ENCODE peak calls at places on chromosomes 16 and 17, in eight cellular contexts. One of them, this sample, is unnamed.

GRCh38 chr16:10228779-10229178 is 46.6 kb upstream of the GRIN2A start:
- DNase-seq in fibroblast of pulmonary artery: no peak
- DNase-seq in IMR-90: no peak
- DNase-seq in HFFc6: no peak
- DNase-seq in psoas muscle: no peak
- DNase-seq in endothelial cell: no peak
- DNase-seq in stomach: no peak
- DNase-seq in fibroblast of lung: no peak
- DNase-seq in this sample: no peak

GRCh38 chr17:73419051-73419450 is 107.2 kb upstream of the CDC42EP4 start:
- DNase-seq in fibroblast of pulmonary artery: no peak
- DNase-seq in IMR-90: no peak
- DNase-seq in HFFc6: no peak
- DNase-seq in psoas muscle: no peak
- DNase-seq in endothelial cell: no peak
- DNase-seq in stomach: no peak
- DNase-seq in fibroblast of lung: no peak
- DNase-seq in this sample: no peak

GRCh38 chr16:29678691-29679267 is at the start of gene QPRT:
- DNase-seq in fibroblast of pulmonary artery: peak
- DNase-seq in IMR-90: peak
- DNase-seq in HFFc6: no peak
- DNase-seq in psoas muscle: no peak
- DNase-seq in endothelial cell: peak
- DNase-seq in stomach: no peak
- DNase-seq in fibroblast of lung: peak
- DNase-seq in this sample: peak

GRCh38 chr16:57566436-57566835 is 24.0 kb downstream of the ADGRG5 start:
- DNase-seq in fibroblast of pulmonary artery: no peak
- DNase-seq in IMR-90: no peak
- DNase-seq in HFFc6: no peak
- DNase-seq in psoas muscle: no peak
- DNase-seq in endothelial cell: no peak
- DNase-seq in stomach: no peak
- DNase-seq in fibroblast of lung: no peak
- DNase-seq in this sample: no peak

GRCh38 chr17:50356418-50356817 is 10.5 kb downstream of the XYLT2 start:
- DNase-seq in fibroblast of pulmonary artery: no peak
- DNase-seq in IMR-90: no peak
- DNase-seq in HFFc6: no peak
- DNase-seq in psoas muscle: no peak
- DNase-seq in endothelial cell: no peak
- DNase-seq in stomach: peak
- DNase-seq in fibroblast of lung: no peak
- DNase-seq in this sample: no peak

GRCh38 chr16:81405702-81406113 is 38.9 kb upstream of the CMIP start:
- DNase-seq in fibroblast of pulmonary artery: peak
- DNase-seq in IMR-90: peak
- DNase-seq in HFFc6: peak
- DNase-seq in psoas muscle: no peak
- DNase-seq in endothelial cell: no peak
- DNase-seq in stomach: peak
- DNase-seq in fibroblast of lung: peak
- DNase-seq in this sample: peak

GRCh38 chr17:63827002-63827800 is at the start of the genes FTSJ3 and PSMC5:
- DNase-seq in fibroblast of pulmonary artery: peak
- DNase-seq in IMR-90: peak
- DNase-seq in HFFc6: peak
- DNase-seq in psoas muscle: peak
- DNase-seq in endothelial cell: peak
- DNase-seq in stomach: peak
- DNase-seq in fibroblast of lung: peak
- DNase-seq in this sample: peak

GRCh38 chr17:79747508-79748295 is 17.0 kb downstream of the ENPP7 start:
- DNase-seq in fibroblast of pulmonary artery: no peak
- DNase-seq in IMR-90: no peak
- DNase-seq in HFFc6: no peak
- DNase-seq in psoas muscle: no peak
- DNase-seq in endothelial cell: no peak
- DNase-seq in stomach: no peak
- DNase-seq in fibroblast of lung: no peak
- DNase-seq in this sample: no peak

GRCh38 chr17:8629371-8630226 is 926 bp downstream of the MYH10 start:
- DNase-seq in fibroblast of pulmonary artery: peak
- DNase-seq in IMR-90: no peak
- DNase-seq in HFFc6: no peak
- DNase-seq in psoas muscle: peak
- DNase-seq in endothelial cell: peak
- DNase-seq in stomach: no peak
- DNase-seq in fibroblast of lung: peak
- DNase-seq in this sample: peak

GRCh38 chr16:86364653-86365380 is 145.5 kb upstream of the FOXF1 start:
- DNase-seq in fibroblast of pulmonary artery: no peak
- DNase-seq in IMR-90: no peak
- DNase-seq in HFFc6: no peak
- DNase-seq in psoas muscle: no peak
- DNase-seq in endothelial cell: no peak
- DNase-seq in stomach: no peak
- DNase-seq in fibroblast of lung: no peak
- DNase-seq in this sample: no peak

GRCh38 chr17:58577696-58578095 is 63.3 kb upstream of the MTMR4 start:
- DNase-seq in fibroblast of pulmonary artery: peak
- DNase-seq in IMR-90: peak
- DNase-seq in HFFc6: no peak
- DNase-seq in psoas muscle: peak
- DNase-seq in endothelial cell: peak
- DNase-seq in stomach: peak
- DNase-seq in fibroblast of lung: peak
- DNase-seq in this sample: peak

GRCh38 chr17:34409352-34409751 is 46.3 kb upstream of the CCL1 start:
- DNase-seq in fibroblast of pulmonary artery: no peak
- DNase-seq in IMR-90: no peak
- DNase-seq in HFFc6: no peak
- DNase-seq in psoas muscle: no peak
- DNase-seq in endothelial cell: no peak
- DNase-seq in stomach: no peak
- DNase-seq in fibroblast of lung: no peak
- DNase-seq in this sample: no peak

GRCh38 chr16:84841787-84842300 is 22.1 kb downstream of the CRISPLD2 start:
- DNase-seq in fibroblast of pulmonary artery: no peak
- DNase-seq in IMR-90: no peak
- DNase-seq in HFFc6: no peak
- DNase-seq in psoas muscle: peak
- DNase-seq in endothelial cell: no peak
- DNase-seq in stomach: peak
- DNase-seq in fibroblast of lung: no peak
- DNase-seq in this sample: peak

GRCh38 chr17:32016231-32016630 is 9.0 kb downstream of the LRRC37B start:
- DNase-seq in fibroblast of pulmonary artery: no peak
- DNase-seq in IMR-90: no peak
- DNase-seq in HFFc6: no peak
- DNase-seq in psoas muscle: no peak
- DNase-seq in endothelial cell: no peak
- DNase-seq in stomach: no peak
- DNase-seq in fibroblast of lung: no peak
- DNase-seq in this sample: no peak

GRCh38 chr16:22671301-22672076 is 142.5 kb upstream of the HS3ST2 start:
- DNase-seq in fibroblast of pulmonary artery: no peak
- DNase-seq in IMR-90: peak
- DNase-seq in HFFc6: peak
- DNase-seq in psoas muscle: no peak
- DNase-seq in endothelial cell: no peak
- DNase-seq in stomach: no peak
- DNase-seq in fibroblast of lung: peak
- DNase-seq in this sample: no peak

GRCh38 chr17:10205549-10206185 is 7.3 kb upstream of the GAS7 start:
- DNase-seq in fibroblast of pulmonary artery: no peak
- DNase-seq in IMR-90: no peak
- DNase-seq in HFFc6: no peak
- DNase-seq in psoas muscle: no peak
- DNase-seq in endothelial cell: no peak
- DNase-seq in stomach: no peak
- DNase-seq in fibroblast of lung: no peak
- DNase-seq in this sample: no peak

GRCh38 chr17:42017866-42018200 is 594 bp upstream of the DNAJC7 start:
- DNase-seq in fibroblast of pulmonary artery: no peak
- DNase-seq in IMR-90: no peak
- DNase-seq in HFFc6: no peak
- DNase-seq in psoas muscle: no peak
- DNase-seq in endothelial cell: no peak
- DNase-seq in stomach: no peak
- DNase-seq in fibroblast of lung: no peak
- DNase-seq in this sample: peak

GRCh38 chr17:19301274-19301946 is 61.1 kb downstream of the B9D1 start:
- DNase-seq in fibroblast of pulmonary artery: no peak
- DNase-seq in IMR-90: no peak
- DNase-seq in HFFc6: no peak
- DNase-seq in psoas muscle: no peak
- DNase-seq in endothelial cell: no peak
- DNase-seq in stomach: no peak
- DNase-seq in fibroblast of lung: no peak
- DNase-seq in this sample: no peak

GRCh38 chr17:33053641-33054040 is 62.0 kb downstream of the SPACA3 start:
- DNase-seq in fibroblast of pulmonary artery: no peak
- DNase-seq in IMR-90: no peak
- DNase-seq in HFFc6: no peak
- DNase-seq in psoas muscle: no peak
- DNase-seq in endothelial cell: no peak
- DNase-seq in stomach: no peak
- DNase-seq in fibroblast of lung: no peak
- DNase-seq in this sample: no peak

GRCh38 chr17:2909853-2910234 is 113.6 kb downstream of the RAP1GAP2 start:
- DNase-seq in fibroblast of pulmonary artery: no peak
- DNase-seq in IMR-90: no peak
- DNase-seq in HFFc6: no peak
- DNase-seq in psoas muscle: no peak
- DNase-seq in endothelial cell: no peak
- DNase-seq in stomach: no peak
- DNase-seq in fibroblast of lung: no peak
- DNase-seq in this sample: no peak

GRCh38 chr16:75496546-75496945 is 1.3 kb upstream of the CHST6 start:
- DNase-seq in fibroblast of pulmonary artery: no peak
- DNase-seq in IMR-90: no peak
- DNase-seq in HFFc6: no peak
- DNase-seq in psoas muscle: no peak
- DNase-seq in endothelial cell: no peak
- DNase-seq in stomach: no peak
- DNase-seq in fibroblast of lung: no peak
- DNase-seq in this sample: no peak

GRCh38 chr16:51710186-51710585 is 559.1 kb upstream of the SALL1 start:
- DNase-seq in fibroblast of pulmonary artery: no peak
- DNase-seq in IMR-90: no peak
- DNase-seq in HFFc6: no peak
- DNase-seq in psoas muscle: no peak
- DNase-seq in endothelial cell: no peak
- DNase-seq in stomach: no peak
- DNase-seq in fibroblast of lung: no peak
- DNase-seq in this sample: no peak

GRCh38 chr16:88403794-88404581 is 21.2 kb downstream of the ZNF469 start:
- DNase-seq in fibroblast of pulmonary artery: no peak
- DNase-seq in IMR-90: peak
- DNase-seq in HFFc6: no peak
- DNase-seq in psoas muscle: no peak
- DNase-seq in endothelial cell: no peak
- DNase-seq in stomach: no peak
- DNase-seq in fibroblast of lung: no peak
- DNase-seq in this sample: no peak
- TF ChIP-seq CTCF in fibroblast of pulmonary artery: no peak
- TF ChIP-seq CTCF in IMR-90: no peak
- TF ChIP-seq CTCF in HFFc6: no peak
- TF ChIP-seq CTCF in psoas muscle: no peak
- TF ChIP-seq CTCF in endothelial cell: no peak
- TF ChIP-seq CTCF in stomach: no peak
- TF ChIP-seq CTCF in fibroblast of lung: no peak
- TF ChIP-seq CTCF in this sample: no peak

DNA sequence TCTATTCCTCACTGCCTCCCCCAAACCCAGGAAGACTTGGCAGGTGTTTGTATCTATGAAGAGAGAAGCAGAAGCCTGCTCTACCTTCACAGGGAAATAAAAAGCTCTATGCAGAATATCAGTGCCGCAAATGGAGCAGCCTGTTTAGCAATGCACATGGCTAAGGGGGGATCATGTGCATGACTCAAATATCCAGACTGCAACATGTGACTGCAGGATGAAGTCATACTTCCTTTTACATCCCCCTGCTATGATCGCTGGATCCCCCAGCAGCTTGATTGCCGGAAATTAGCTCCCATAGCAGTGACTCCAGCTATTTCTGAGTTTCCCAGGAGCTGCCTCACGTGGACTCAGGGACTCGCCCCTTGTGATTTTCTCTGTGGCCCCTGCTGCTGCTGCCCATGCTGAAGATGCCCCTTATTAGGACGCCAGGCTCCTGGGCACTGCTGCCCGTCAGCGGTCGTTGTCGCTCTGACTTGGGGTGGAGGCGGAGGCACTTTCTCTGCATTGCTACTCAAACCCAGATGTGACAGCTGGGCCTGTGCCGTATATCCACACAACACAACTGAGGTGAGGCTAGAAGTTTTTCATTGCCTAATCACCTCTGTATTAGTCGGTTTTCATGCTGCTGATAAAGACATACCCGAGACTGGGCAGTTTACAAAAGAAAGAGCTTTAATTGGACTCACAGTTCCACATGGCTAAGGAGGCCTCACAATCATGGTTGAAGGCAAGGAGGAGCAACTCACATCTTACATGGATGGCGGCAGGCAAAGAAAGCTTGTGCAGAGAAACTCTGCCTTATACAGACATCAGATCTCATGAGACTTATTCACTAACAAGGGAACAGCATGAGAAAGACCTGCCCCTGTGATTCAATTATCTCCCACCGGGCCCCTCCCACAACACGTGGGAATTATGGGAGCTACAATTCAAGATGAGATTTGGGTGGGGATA is 340.7 kb downstream of the CPPED1 start:
- DNase-seq in fibroblast of pulmonary artery: peak
- DNase-seq in IMR-90: peak
- DNase-seq in HFFc6: peak
- DNase-seq in psoas muscle: no peak
- DNase-seq in endothelial cell: no peak
- DNase-seq in stomach: no peak
- DNase-seq in fibroblast of lung: peak
- DNase-seq in this sample: no peak
- TF ChIP-seq CTCF in fibroblast of pulmonary artery: no peak
- TF ChIP-seq CTCF in IMR-90: no peak
- TF ChIP-seq CTCF in HFFc6: no peak
- TF ChIP-seq CTCF in psoas muscle: no peak
- TF ChIP-seq CTCF in endothelial cell: no peak
- TF ChIP-seq CTCF in stomach: no peak
- TF ChIP-seq CTCF in fibroblast of lung: no peak
- TF ChIP-seq CTCF in this sample: no peak

GRCh38 chr16:19899605-19899955 is 14.9 kb upstream of the GPRC5B start:
- DNase-seq in fibroblast of pulmonary artery: no peak
- DNase-seq in IMR-90: no peak
- DNase-seq in HFFc6: no peak
- DNase-seq in psoas muscle: no peak
- DNase-seq in endothelial cell: no peak
- DNase-seq in stomach: no peak
- DNase-seq in fibroblast of lung: no peak
- DNase-seq in this sample: no peak
- TF ChIP-seq CTCF in fibroblast of pulmonary artery: no peak
- TF ChIP-seq CTCF in IMR-90: no peak
- TF ChIP-seq CTCF in HFFc6: peak
- TF ChIP-seq CTCF in psoas muscle: no peak
- TF ChIP-seq CTCF in endothelial cell: peak
- TF ChIP-seq CTCF in stomach: no peak
- TF ChIP-seq CTCF in fibroblast of lung: no peak
- TF ChIP-seq CTCF in this sample: no peak

GRCh38 chr17:82629748-82630147 is 18.5 kb downstream of the WDR45B start:
- DNase-seq in fibroblast of pulmonary artery: no peak
- DNase-seq in IMR-90: no peak
- DNase-seq in HFFc6: no peak
- DNase-seq in psoas muscle: no peak
- DNase-seq in endothelial cell: no peak
- DNase-seq in stomach: no peak
- DNase-seq in fibroblast of lung: no peak
- DNase-seq in this sample: no peak
- TF ChIP-seq CTCF in fibroblast of pulmonary artery: no peak
- TF ChIP-seq CTCF in IMR-90: no peak
- TF ChIP-seq CTCF in HFFc6: no peak
- TF ChIP-seq CTCF in psoas muscle: no peak
- TF ChIP-seq CTCF in endothelial cell: no peak
- TF ChIP-seq CTCF in stomach: no peak
- TF ChIP-seq CTCF in fibroblast of lung: no peak
- TF ChIP-seq CTCF in this sample: no peak

This sample was measured in Caco-2.